ENCODE peak calls at places on chromosomes 3 and 15, in ten cellular contexts. C is right atrium auricular region, M is endothelial cell of umbilical vein, F is glutamatergic neuron, Z is PC-9, Y is cardiac muscle cell, N is NB4, B is cardiac fibroblast, P is tibial artery, I is heart right ventricle. U is an unnamed sample.
A peak's percentile ranks its signal among the peaks of the same experiment; 100 is the strongest.

GRCh38 chr3:72447059-72447946 is 400.9 kb downstream of the SHQ1 start:
- DNase-seq in Z (peak; percentile 93), M (peak; percentile 84), F (peak; percentile 95), C (peak; percentile 84), N (peak; percentile 88), I (peak; percentile 92), Y (peak; percentile 95), P (peak; percentile 86), B (peak; percentile 83), U (peak; percentile 80)

GRCh38 chr3:45664558-45664957 is 24.6 kb upstream of the SACM1L start:
- DNase-seq in Y (no peak), M (no peak), C (no peak), I (no peak), N (no peak), F (no peak), B (no peak), P (no peak), Z (no peak), U (no peak)

GRCh38 chr3:38136272-38136806 is 588 bp downstream of the ACAA1 start:
- DNase-seq in Z (no peak), F (peak; percentile 54), M (no peak), B (peak; percentile 43), N (peak; percentile 59), C (no peak), P (no peak), I (no peak), Y (peak; percentile 41), U (peak; percentile 14)

GRCh38 chr3:72100062-72100511 is 315.1 kb upstream of the PROK2 start:
- DNase-seq in Y (no peak), B (no peak), N (peak; percentile 48), I (no peak), F (no peak), Z (no peak), P (no peak), C (no peak), M (no peak), U (no peak)

GRCh38 chr3:46546896-46547440 is 19.1 kb downstream of the LRRC2 start:
- DNase-seq in M (no peak), I (no peak), N (no peak), C (no peak), Z (no peak), Y (no peak), P (no peak), B (no peak), F (no peak), U (no peak)

GRCh38 chr3:146974001-146974400 is 368.9 kb upstream of the PLSCR5 start:
- DNase-seq in N (no peak), I (no peak), C (no peak), B (no peak), P (no peak), Y (no peak), F (peak; percentile 39), Z (no peak), M (no peak), U (no peak)

GRCh38 chr3:113556556-113557335 is 24.4 kb downstream of the SIDT1 start:
- DNase-seq in F (no peak), M (no peak), Z (no peak), P (no peak), Y (no peak), C (no peak), N (no peak), I (no peak), B (no peak), U (no peak)

GRCh38 chr15:70049701-70050445 is 47.8 kb downstream of the TLE3 start:
- DNase-seq in Z (no peak), C (no peak), N (no peak), P (peak; percentile 10), B (no peak), M (no peak), I (no peak), F (no peak), Y (no peak), U (no peak)

GRCh38 chr3:60588806-60589205 is 662.4 kb downstream of the FHIT start:
- DNase-seq in B (peak; percentile 54), C (no peak), I (no peak), Z (peak; percentile 38), P (no peak), F (no peak), M (no peak), Y (no peak), N (no peak), U (peak; percentile 17)

GRCh38 chr15:101240364-101240763 is 11.5 kb downstream of the CHSY1 start:
- DNase-seq in Y (peak; percentile 92), Z (no peak), F (no peak), N (peak; percentile 58), P (peak; percentile 44), M (no peak), C (no peak), I (no peak), B (peak; percentile 67), U (peak; percentile 74)

GRCh38 chr3:42666022-42666421 is 12.5 kb downstream of the ZBTB47 start:
- DNase-seq in P (no peak), B (no peak), Y (no peak), I (no peak), Z (no peak), C (no peak), N (no peak), M (no peak), F (no peak), U (no peak)

GRCh38 chr3:156787926-156788663 is 38.1 kb upstream of the LEKR1 start:
- DNase-seq in M (peak; percentile 43), P (no peak), I (no peak), N (peak; percentile 87), Z (peak; percentile 43), Y (peak; percentile 88), B (peak; percentile 95), C (no peak), F (no peak), U (peak; percentile 86)

GRCh38 chr15:77282333-77282732 is 137.6 kb downstream of the PEAK1 start:
- DNase-seq in I (peak; percentile 21), P (peak; percentile 43), N (no peak), Y (peak; percentile 48), M (peak; percentile 60), F (no peak), C (no peak), B (peak; percentile 56), Z (no peak), U (peak; percentile 95)

GRCh38 chr15:77004189-77004588 is 9.3 kb downstream of the PSTPIP1 start:
- DNase-seq in Z (no peak), Y (no peak), F (no peak), C (peak; percentile 71), N (peak; percentile 91), I (peak; percentile 56), P (peak; percentile 78), B (no peak), M (no peak), U (no peak)

GRCh38 chr15:29740692-29741311 is 81.5 kb downstream of the TJP1 start:
- DNase-seq in M (no peak), N (peak; percentile 7), I (no peak), B (peak; percentile 15), Y (no peak), F (no peak), P (no peak), C (no peak), Z (no peak), U (no peak)

DNA sequence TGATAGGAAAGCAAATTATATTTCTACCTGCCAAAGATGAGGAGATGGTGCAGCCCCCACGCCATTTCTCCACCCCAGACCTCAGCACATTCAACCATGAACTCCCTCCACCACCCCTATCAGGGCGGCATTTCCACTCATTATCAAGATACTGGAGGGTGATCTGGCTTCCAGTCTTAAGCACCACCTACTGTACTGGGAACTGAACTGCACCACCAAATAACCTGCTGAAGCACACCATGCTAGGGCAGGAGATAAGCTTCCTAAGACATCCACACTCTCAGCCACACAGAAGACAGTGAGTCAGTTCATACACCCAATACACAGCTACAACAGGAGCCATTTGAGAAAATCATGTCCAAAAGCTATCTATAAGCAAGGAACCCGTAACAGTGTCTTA is 98.8 kb downstream of the FGF7 start:
- DNase-seq in F (no peak), I (no peak), Y (peak; percentile 23), P (no peak), Z (no peak), B (peak; percentile 48), N (peak; percentile 1), M (no peak), C (no peak), U (no peak)
- TF ChIP-seq CTCF in F (no peak), I (no peak), Y (no peak), P (no peak), Z (no peak), B (peak; percentile 53), N (no peak), M (no peak), C (no peak), U (peak; percentile 16)

GRCh38 chr3:178036745-178037144 is 499.5 kb upstream of the KCNMB2 start:
- DNase-seq in P (no peak), F (no peak), B (peak; percentile 51), N (no peak), I (no peak), M (no peak), C (no peak), Y (no peak), Z (no peak), U (peak; percentile 81)
- TF ChIP-seq CTCF in P (no peak), F (no peak), B (no peak), N (no peak), I (no peak), M (no peak), C (no peak), Y (no peak), Z (no peak), U (no peak)

DNA sequence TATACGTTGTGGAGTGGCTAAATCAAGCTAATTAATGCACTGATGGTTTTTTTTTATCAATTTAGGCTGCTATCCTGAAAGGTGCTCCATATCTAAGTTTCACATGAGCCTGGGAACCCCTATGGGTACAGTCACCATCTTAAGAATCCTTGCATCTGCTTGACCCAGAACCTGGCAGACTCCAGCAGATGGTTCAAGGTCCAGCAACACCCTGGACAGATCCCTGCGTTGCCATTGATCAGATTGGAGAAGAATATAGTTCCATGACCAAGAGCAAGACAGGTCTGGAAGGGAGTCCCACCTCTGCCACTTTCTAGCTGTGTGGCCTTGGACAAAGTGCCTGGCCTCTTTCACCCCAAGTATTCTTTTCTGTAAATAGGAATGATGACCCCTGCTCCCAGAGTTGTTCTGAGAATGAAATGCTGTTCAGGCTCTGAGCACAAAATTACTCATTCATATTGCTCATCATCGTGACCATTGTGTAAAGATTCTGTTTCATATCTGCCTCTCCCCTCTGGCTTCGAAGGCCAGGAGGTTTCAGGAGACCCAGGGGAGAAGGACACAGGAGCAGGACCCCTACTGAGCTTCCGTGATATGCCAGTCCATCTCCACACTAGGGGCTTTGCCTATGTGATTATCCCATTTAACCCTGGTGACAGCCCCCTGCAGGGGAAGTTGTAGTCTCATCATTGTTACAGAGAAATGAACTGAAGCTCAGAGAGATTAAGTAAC is 30.0 kb upstream of the TSEN2 start:
- DNase-seq in B (peak; percentile 69), M (no peak), N (no peak), Z (no peak), P (no peak), F (no peak), Y (peak; percentile 10), C (no peak), I (no peak), U (peak; percentile 39)
- TF ChIP-seq CTCF in B (no peak), M (no peak), N (no peak), Z (no peak), P (no peak), F (no peak), Y (no peak), C (no peak), I (no peak), U (peak; percentile 2)

DNA sequence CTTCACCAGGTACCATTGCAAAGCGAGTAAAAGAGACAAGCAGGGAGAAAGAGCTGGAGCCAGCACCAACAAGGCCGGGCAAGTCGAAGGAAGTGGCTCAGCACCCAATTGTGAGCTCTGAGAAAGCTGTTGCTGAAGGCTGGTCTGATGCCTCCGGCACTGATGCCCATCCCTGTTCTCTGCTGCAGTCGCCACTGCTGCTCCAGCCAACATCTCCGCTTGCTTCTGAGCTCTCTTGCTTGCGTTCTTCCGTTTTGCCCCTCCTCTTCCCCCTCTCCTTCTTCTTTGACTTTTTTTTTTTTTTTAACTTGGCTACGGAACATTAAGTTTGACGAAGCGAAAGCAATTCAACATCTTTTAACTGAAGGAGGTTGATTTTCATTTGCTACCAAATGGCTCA is 442.9 kb downstream of the MCTP2 start:
- DNase-seq in Y (peak; percentile 1), I (no peak), N (no peak), P (no peak), Z (no peak), F (no peak), M (peak; percentile 37), C (no peak), B (no peak), U (no peak)
- TF ChIP-seq CTCF in Y (no peak), I (no peak), N (no peak), P (no peak), Z (no peak), F (no peak), M (no peak), C (no peak), B (no peak), U (no peak)

U was measured in fibroblast of the aortic adventitia.